ENCODE peak calls at places on chromosomes 16 and 17, in five cellular contexts. C is stomach, Q is tibial artery, S is brain microvascular endothelial cell, P is lower lobe of right lung. U is an unnamed sample.

GRCh38 chr16:87615621-87616041 is 13.3 kb downstream of the JPH3 start:
- DNase-seq in P (no peak), C (no peak), Q (no peak), S (no peak), U (no peak)

GRCh38 chr17:13541032-13541480 is 60.7 kb downstream of the HS3ST3A1 start:
- DNase-seq in C (no peak), Q (no peak), P (no peak), S (peak), U (no peak)

GRCh38 chr17:16919663-16920627 is 52.0 kb downstream of the TNFRSF13B start:
- DNase-seq in P (peak), Q (peak), C (peak), S (no peak), U (no peak)

GRCh38 chr16:47858333-47859067 is 297.3 kb downstream of the ABCC12 start:
- DNase-seq in P (no peak), Q (no peak), C (no peak), S (no peak), U (no peak)

GRCh38 chr17:63423251-63423950 is 22.7 kb downstream of the CYB561 start:
- DNase-seq in Q (no peak), P (no peak), S (no peak), C (no peak), U (no peak)

GRCh38 chr17:2484876-2485275 is 26.8 kb downstream of the METTL16 start:
- DNase-seq in Q (no peak), C (no peak), S (no peak), P (no peak), U (no peak)

GRCh38 chr16:11497851-11498289 is 88.8 kb downstream of the LITAF start:
- DNase-seq in P (no peak), C (no peak), Q (peak), S (peak), U (no peak)

GRCh38 chr16:65278874-65279273 is 157.0 kb upstream of the CDH11 start:
- DNase-seq in P (no peak), Q (no peak), C (no peak), S (no peak), U (no peak)

GRCh38 chr16:4566144-4566543 is 10.0 kb downstream of the C16orf96 start:
- DNase-seq in Q (no peak), C (no peak), P (no peak), S (no peak), U (no peak)

GRCh38 chr16:35207059-35207999 is 1747.9 kb downstream of the TP53TG3F start:
- DNase-seq in Q (no peak), P (no peak), S (no peak), C (no peak), U (no peak)

GRCh38 chr17:50882851-50883250 is 16.7 kb upstream of the TOB1 start:
- DNase-seq in C (no peak), P (no peak), Q (no peak), S (peak), U (no peak)

GRCh38 chr16:21260870-21261791 is 17.0 kb downstream of the CRYM start:
- DNase-seq in C (peak), Q (no peak), P (no peak), S (peak), U (no peak)

GRCh38 chr17:841313-841712 is 59.2 kb downstream of the MRM3 start:
- DNase-seq in C (no peak), Q (no peak), S (no peak), P (peak), U (no peak)

GRCh38 chr16:48592839-48593429 is 17.0 kb downstream of the N4BP1 start:
- DNase-seq in Q (no peak), C (no peak), S (no peak), P (no peak), U (no peak)

GRCh38 chr17:79799538-79800324 is 2.9 kb upstream of the CBX8 start:
- DNase-seq in Q (no peak), S (no peak), P (no peak), C (no peak), U (no peak)

GRCh38 chr16:48978501-48978900 is 303.1 kb downstream of the CBLN1 start:
- DNase-seq in C (no peak), P (no peak), Q (no peak), S (no peak), U (no peak)

GRCh38 chr17:81812571-81813370 is 8.8 kb downstream of the GCGR start:
- DNase-seq in P (no peak), Q (no peak), C (no peak), S (no peak), U (no peak)

GRCh38 chr17:77842148-77842905 is 116.2 kb upstream of the TNRC6C start:
- DNase-seq in Q (peak), S (peak), C (no peak), P (peak), U (no peak)

GRCh38 chr16:54792811-54793210 is 137.9 kb upstream of the IRX5 start:
- DNase-seq in P (no peak), S (no peak), Q (no peak), C (no peak), U (no peak)

GRCh38 chr17:78423961-78424747 is 45.7 kb downstream of the PGS1 start:
- DNase-seq in S (no peak), P (no peak), Q (no peak), C (no peak), U (no peak)

GRCh38 chr16:8795096-8795495 is 2.3 kb downstream of the TMEM186 start:
- DNase-seq in S (peak), Q (no peak), P (no peak), C (no peak), U (no peak)

GRCh38 chr17:60745544-60745943 is 67.9 kb downstream of the BCAS3 start:
- DNase-seq in P (no peak), S (no peak), C (no peak), Q (no peak), U (no peak)

GRCh38 chr17:61556224-61557188 is 34.5 kb downstream of the NACA2 start:
- DNase-seq in S (no peak), C (no peak), Q (no peak), P (no peak), U (no peak)

GRCh38 chr16:68235882-68236803 is at the start of gene ESRP2:
- DNase-seq in C (peak), Q (peak), S (no peak), P (peak), U (no peak)

GRCh38 chr16:77077523-77077922 is 113.5 kb upstream of the MON1B start:
- DNase-seq in C (no peak), P (no peak), Q (no peak), S (no peak), U (no peak)

GRCh38 chr16:813204-813915 is 12.8 kb upstream of the GNG13 start:
- DNase-seq in C (no peak), P (no peak), Q (no peak), S (peak), U (peak)

GRCh38 chr17:58343131-58343530 is 8.9 kb downstream of the SUPT4H1 start:
- DNase-seq in C (no peak), P (no peak), Q (no peak), S (no peak), U (no peak)
- H3K27ac ChIP-seq in C (peak), P (peak), Q (no peak), S (no peak), U (no peak)

DNA sequence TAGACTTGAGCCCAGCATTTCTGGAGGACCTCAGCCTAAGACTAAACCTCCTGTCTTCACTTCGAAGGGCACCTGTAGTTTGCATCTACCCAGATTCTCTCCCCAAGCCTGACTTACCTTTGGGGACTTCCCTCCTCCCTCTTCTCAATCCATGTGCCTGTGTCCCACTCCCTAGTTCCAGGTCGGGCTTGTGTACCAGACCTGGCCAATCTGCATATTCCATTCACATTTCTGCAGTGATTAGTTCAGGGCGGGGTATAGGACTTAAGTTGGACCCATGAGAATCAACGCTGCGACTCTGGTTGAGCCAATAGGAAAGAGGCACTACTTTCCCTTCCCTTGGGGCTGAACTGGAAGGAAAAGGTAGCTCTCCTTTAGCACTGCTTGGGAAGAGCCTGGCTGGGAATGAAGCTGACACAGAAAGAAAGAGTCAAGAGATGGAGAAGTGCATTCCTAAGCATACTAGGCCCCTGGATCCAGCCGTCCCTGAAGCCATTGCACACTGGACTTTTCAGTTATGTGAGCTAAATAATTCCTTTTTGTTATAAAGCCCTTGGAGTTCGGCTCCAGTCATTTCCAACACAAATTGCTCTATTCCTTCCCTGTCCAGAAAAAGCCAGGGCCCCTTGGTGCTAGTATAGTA is 2.5 kb downstream of the TRADD start:
- DNase-seq in C (no peak), P (no peak), Q (no peak), S (no peak), U (no peak)
- H3K27ac ChIP-seq in C (no peak), P (no peak), Q (no peak), S (no peak), U (no peak)

DNA sequence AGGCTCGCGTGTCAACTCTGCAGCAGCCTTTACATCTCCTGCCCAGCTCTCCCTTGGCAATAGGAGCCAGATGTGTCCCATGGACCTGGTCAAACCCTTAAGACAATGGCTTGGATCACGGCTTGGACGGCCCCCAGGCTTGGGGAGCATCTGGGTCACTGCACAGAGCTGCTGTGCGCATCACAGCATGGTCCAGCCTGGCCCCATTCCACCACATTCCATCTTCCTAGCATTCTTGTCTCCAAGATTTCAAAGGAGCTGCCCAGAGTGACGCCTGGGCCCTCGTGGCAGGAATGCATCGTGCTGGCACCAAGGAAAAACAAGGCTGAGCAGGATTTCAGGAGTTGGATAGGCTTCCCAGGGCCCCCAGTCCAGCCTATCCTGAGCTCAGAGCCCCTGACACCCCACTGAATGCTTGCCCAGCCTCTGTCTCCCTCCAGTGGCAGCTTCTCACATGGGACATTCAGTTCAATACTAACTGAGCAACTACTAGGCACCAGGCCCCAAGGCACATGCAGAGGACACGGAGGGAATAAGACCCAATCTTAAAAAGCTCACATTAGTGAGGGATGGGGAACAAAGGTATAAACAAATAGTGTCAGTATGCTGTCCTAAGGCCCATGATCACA is 34.3 kb downstream of the TK2 start:
- DNase-seq in S (peak), P (no peak), Q (peak), C (no peak), U (no peak)
- H3K27ac ChIP-seq in S (no peak), P (peak), Q (peak), C (peak), U (peak)

DNA sequence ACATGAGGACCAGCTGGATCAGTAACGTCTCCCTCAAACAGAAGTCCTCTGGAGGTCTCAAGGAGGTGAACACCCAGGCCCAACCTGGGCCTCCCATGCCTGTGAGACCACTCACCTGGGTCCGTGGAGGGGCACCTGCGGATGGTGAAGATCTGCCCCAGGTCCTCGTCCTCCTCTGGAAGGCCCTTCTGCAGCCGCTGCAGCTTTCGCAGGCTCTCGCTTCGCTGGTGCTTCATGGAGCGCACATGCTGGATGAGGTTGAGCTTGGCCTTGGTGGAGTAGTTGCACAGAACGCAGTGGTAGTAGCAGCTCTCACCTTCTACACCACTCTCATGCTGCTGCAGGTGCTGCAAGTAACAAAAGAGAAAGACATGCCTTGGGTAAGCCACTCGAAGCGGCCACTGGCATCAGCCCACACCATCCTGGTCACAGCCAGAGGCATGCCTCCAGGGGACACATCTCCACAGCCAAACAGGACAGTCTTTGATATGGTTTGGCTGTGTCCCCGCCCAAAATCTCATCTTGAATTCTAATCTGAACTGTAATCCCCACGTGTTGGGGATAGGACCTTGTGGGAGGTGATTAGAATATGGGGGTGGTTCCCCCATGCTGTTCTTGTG is 158.2 kb downstream of the ZFHX3 start:
- DNase-seq in S (no peak), P (no peak), Q (peak), C (no peak), U (no peak)
- H3K27ac ChIP-seq in S (no peak), P (no peak), Q (peak), C (no peak), U (no peak)

DNA sequence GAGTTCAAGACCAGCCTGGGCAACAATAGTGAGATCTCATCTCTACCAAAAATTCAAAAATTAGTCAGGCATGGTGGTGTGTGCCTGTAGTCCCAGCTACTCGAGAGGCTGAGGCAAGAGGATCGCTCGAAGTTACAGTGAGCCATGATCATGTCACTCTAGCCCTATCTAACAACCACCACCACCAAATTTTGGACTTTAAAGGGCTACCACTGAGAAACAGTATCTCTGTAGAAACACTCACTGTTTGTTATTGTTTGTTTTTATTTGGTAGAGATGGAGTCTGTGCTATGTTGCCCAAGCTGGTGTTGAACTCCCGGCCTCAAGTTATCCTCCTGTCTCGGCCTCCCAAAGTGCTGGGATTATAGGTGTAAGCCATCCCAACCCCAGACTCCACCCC is 1.3 kb upstream of the UBALD2 start:
- DNase-seq in C (no peak), P (no peak), S (no peak), Q (no peak), U (no peak)
- H3K27ac ChIP-seq in C (peak), P (peak), S (peak), Q (peak), U (no peak)

GRCh38 chr17:31690118-31690517 is 168.9 kb downstream of the COPRS start:
- DNase-seq in S (no peak), C (no peak), P (no peak), Q (no peak), U (no peak)

GRCh38 chr17:31684901-31685300 is 174.1 kb downstream of the COPRS start:
- DNase-seq in C (no peak), S (no peak), Q (no peak), P (no peak), U (no peak)

GRCh38 chr17:31687505-31688126 is 171.4 kb downstream of the COPRS start:
- DNase-seq in C (no peak), P (no peak), Q (no peak), S (no peak), U (no peak)

GRCh38 chr17:31688704-31689103 is 170.3 kb downstream of the COPRS start:
- DNase-seq in S (no peak), P (no peak), Q (no peak), C (no peak), U (no peak)

GRCh38 chr17:31686495-31686894 is 172.5 kb downstream of the COPRS start:
- DNase-seq in P (no peak), S (no peak), Q (no peak), C (no peak), U (no peak)
- H3K27ac ChIP-seq in P (no peak), S (no peak), Q (no peak), C (no peak), U (no peak)

DNA sequence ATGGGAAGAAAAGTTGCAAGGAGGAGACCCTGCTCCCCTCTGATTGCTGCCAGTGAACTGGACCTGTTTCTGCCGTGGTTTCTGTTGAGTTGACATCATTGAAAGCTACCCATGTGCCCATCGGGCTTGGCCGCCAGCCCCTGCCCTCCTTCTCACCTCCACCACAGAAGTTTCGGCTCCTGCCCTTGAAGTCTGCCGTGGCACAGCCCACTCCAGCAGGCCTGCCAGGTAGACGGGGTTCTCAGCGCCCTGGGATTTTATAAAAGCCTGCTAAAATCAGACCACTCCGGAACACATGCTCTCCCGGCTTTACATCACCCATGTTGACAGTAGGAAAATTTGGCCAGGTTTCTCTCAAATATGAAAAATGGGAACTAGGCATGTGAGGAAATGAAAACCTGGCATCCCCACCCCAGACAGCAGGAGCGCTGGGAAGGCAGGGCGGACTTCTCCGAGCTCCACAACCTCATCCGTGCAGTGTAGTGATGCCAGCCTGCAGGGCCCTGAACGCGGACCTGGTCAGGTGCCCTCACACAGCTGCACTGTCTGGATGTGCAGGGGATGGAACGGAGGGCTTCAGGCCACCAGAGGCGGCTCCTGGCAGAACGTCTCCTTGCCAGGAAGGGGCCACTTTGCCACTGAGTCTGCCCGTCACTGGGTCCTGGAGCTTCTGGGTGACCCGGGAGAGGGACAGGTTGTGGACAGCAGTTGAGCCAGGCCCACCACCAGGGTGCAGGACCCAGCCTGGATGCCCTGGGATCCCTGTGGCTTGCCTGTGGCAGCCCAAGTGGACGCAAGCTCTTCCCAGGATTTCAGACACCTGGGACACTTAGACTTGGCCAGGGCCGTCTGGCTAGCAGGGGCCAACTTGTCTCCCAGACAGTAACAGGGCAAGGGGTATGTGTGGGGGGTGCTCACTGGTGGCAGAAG is 6.9 kb upstream of the GSE1 start:
- DNase-seq in Q (no peak), C (peak), S (no peak), P (no peak), U (no peak)
- H3K27ac ChIP-seq in Q (no peak), C (peak), S (no peak), P (no peak), U (no peak)

DNA sequence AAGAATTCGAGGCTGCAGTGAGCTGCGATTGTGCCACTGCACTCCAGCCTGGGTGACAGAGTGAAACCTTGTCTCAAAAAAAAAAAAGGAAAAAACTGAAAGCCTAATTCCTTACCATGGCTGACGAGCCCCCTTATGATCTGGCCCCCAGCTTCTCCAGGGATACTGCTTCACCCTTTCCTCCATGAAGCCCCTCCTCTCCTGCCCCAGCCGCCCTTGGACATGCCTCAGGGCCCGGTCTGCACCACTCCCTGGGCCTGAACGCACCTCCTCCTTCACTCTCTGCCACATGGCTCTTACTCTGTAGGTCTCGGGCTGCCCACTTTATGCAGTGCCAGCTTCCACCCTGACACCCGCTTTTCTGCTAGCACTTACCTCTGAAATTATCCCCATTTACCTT is 65.3 kb downstream of the COG7 start:
- DNase-seq in C (no peak), P (peak), Q (no peak), S (no peak), U (no peak)
- H3K27ac ChIP-seq in C (no peak), P (no peak), Q (no peak), S (no peak), U (no peak)